ENCODE peak calls at places on chromosomes 13 and 19, in eight cellular contexts. One of them, this sample, is unnamed.

GRCh38 chr19:10290876-10291553 is 1.3 kb downstream of the ICAM5 start:
- DNase-seq in K562: peak
- DNase-seq in A549: peak
- DNase-seq in IMR-90: peak
- DNase-seq in HCT116: peak
- DNase-seq in H1: peak
- DNase-seq in HepG2: peak
- DNase-seq in GM12878: no peak
- DNase-seq in this sample: no peak

GRCh38 chr13:101779147-101779546 is 326.7 kb downstream of the ITGBL1 start:
- DNase-seq in K562: no peak
- DNase-seq in A549: no peak
- DNase-seq in IMR-90: no peak
- DNase-seq in HCT116: no peak
- DNase-seq in H1: no peak
- DNase-seq in HepG2: no peak
- DNase-seq in GM12878: no peak
- DNase-seq in this sample: no peak

GRCh38 chr19:15137777-15138176 is 30.6 kb downstream of the SYDE1 start:
- DNase-seq in K562: no peak
- DNase-seq in A549: no peak
- DNase-seq in IMR-90: peak
- DNase-seq in HCT116: no peak
- DNase-seq in H1: no peak
- DNase-seq in HepG2: no peak
- DNase-seq in GM12878: no peak
- DNase-seq in this sample: no peak

GRCh38 chr19:35959040-35959967 is 23.1 kb downstream of the LRFN3 start:
- DNase-seq in K562: peak
- DNase-seq in A549: no peak
- DNase-seq in IMR-90: no peak
- DNase-seq in HCT116: no peak
- DNase-seq in H1: peak
- DNase-seq in HepG2: no peak
- DNase-seq in GM12878: no peak
- DNase-seq in this sample: no peak

GRCh38 chr13:80177327-80177726 is 163.6 kb downstream of the SPRY2 start:
- DNase-seq in K562: no peak
- DNase-seq in A549: no peak
- DNase-seq in IMR-90: no peak
- DNase-seq in HCT116: no peak
- DNase-seq in H1: no peak
- DNase-seq in HepG2: no peak
- DNase-seq in GM12878: no peak
- DNase-seq in this sample: no peak

GRCh38 chr19:45768644-45769053 is 403 bp downstream of the SIX5 start:
- DNase-seq in K562: peak
- DNase-seq in A549: peak
- DNase-seq in IMR-90: peak
- DNase-seq in HCT116: no peak
- DNase-seq in H1: peak
- DNase-seq in HepG2: no peak
- DNase-seq in GM12878: no peak
- DNase-seq in this sample: no peak

GRCh38 chr13:47117268-47117667 is 220.4 kb upstream of the HTR2A start:
- DNase-seq in K562: peak
- DNase-seq in A549: no peak
- DNase-seq in IMR-90: peak
- DNase-seq in HCT116: no peak
- DNase-seq in H1: no peak
- DNase-seq in HepG2: no peak
- DNase-seq in GM12878: no peak
- DNase-seq in this sample: no peak

GRCh38 chr19:38606131-38606530 is 11.6 kb downstream of the MAP4K1 start:
- DNase-seq in K562: no peak
- DNase-seq in A549: no peak
- DNase-seq in IMR-90: no peak
- DNase-seq in HCT116: no peak
- DNase-seq in H1: no peak
- DNase-seq in HepG2: no peak
- DNase-seq in GM12878: no peak
- DNase-seq in this sample: no peak

GRCh38 chr19:6720369-6721112 is at the start of gene C3:
- DNase-seq in K562: no peak
- DNase-seq in A549: peak
- DNase-seq in IMR-90: peak
- DNase-seq in HCT116: no peak
- DNase-seq in H1: no peak
- DNase-seq in HepG2: peak
- DNase-seq in GM12878: no peak
- DNase-seq in this sample: no peak

GRCh38 chr13:67515895-67516294 is 285.8 kb upstream of the PCDH9 start:
- DNase-seq in K562: no peak
- DNase-seq in A549: no peak
- DNase-seq in IMR-90: peak
- DNase-seq in HCT116: no peak
- DNase-seq in H1: no peak
- DNase-seq in HepG2: no peak
- DNase-seq in GM12878: no peak
- DNase-seq in this sample: no peak

GRCh38 chr13:82062772-82063171 is 1721.8 kb upstream of the SPRY2 start:
- DNase-seq in K562: no peak
- DNase-seq in A549: no peak
- DNase-seq in IMR-90: no peak
- DNase-seq in HCT116: no peak
- DNase-seq in H1: no peak
- DNase-seq in HepG2: no peak
- DNase-seq in GM12878: no peak
- DNase-seq in this sample: no peak

DNA sequence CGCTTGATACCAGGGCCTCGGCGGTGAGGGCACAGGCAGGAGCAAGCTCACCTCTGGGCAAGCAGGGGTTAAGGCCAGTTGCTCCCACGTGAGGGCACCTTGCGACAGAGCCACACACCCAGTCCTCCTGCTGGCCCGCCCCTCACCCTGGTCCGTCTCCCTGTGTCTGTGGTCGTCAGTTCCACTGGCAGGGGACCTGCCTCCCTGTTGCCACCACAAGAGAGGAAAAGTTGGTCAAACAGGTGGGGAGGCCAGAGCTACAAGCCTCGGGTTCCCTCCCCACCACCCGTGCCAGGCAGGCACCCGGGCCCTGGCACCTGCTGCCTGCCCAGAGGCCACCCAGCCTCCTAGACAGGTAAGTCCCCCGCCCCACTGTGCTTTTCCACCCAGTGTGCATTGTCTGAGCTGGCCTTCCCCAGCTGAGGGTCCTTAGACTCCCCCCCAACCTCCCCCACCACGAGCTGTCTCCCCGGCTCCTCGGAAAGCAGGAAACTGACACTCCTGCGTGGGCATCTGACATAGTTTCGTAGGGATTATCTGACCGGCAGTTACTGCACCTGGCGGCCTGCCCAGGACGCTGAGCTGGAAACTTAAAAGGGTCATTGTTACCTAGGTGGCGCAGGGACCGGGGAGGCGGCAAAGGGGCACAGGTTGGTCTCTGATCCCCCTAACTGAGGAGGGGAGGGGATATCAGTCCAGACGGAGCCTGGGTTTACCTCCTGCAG is at the start of gene TJP3:
- DNase-seq in K562: no peak
- DNase-seq in A549: no peak
- DNase-seq in IMR-90: peak
- DNase-seq in HCT116: peak
- DNase-seq in H1: peak
- DNase-seq in HepG2: peak
- DNase-seq in GM12878: no peak
- DNase-seq in this sample: no peak
- H3K27ac ChIP-seq in K562: no peak
- H3K27ac ChIP-seq in A549: peak
- H3K27ac ChIP-seq in IMR-90: no peak
- H3K27ac ChIP-seq in HCT116: peak
- H3K27ac ChIP-seq in H1: no peak
- H3K27ac ChIP-seq in HepG2: peak
- H3K27ac ChIP-seq in GM12878: no peak
- H3K27ac ChIP-seq in this sample: no peak

DNA sequence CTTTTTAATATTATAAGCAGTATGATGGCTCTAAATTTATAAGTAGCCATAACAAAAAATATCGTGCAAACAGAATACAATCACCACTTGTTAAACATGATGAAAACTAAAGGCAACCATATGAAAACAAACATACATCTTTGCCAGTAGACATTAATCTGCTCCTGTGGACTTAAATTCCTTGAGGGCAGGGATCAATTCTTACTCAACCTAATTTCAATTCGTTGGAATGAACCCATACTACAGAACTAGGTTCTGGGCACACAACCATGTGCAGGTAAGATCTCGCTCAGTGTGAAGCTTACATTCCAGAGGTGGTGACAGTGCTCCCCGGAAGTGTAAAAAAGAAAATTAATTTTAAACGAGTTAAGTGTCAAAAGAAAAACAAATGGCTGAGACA is 13.4 kb downstream of the TBC1D4 start:
- DNase-seq in K562: no peak
- DNase-seq in A549: no peak
- DNase-seq in IMR-90: no peak
- DNase-seq in HCT116: no peak
- DNase-seq in H1: no peak
- DNase-seq in HepG2: no peak
- DNase-seq in GM12878: no peak
- DNase-seq in this sample: no peak
- H3K4me2 ChIP-seq in K562: no peak
- H3K4me2 ChIP-seq in A549: no peak
- H3K4me2 ChIP-seq in IMR-90: no peak
- H3K4me2 ChIP-seq in HCT116: no peak
- H3K4me2 ChIP-seq in H1: no peak
- H3K4me2 ChIP-seq in HepG2: no peak
- H3K4me2 ChIP-seq in GM12878: no peak
- H3K4me2 ChIP-seq in this sample: no peak

DNA sequence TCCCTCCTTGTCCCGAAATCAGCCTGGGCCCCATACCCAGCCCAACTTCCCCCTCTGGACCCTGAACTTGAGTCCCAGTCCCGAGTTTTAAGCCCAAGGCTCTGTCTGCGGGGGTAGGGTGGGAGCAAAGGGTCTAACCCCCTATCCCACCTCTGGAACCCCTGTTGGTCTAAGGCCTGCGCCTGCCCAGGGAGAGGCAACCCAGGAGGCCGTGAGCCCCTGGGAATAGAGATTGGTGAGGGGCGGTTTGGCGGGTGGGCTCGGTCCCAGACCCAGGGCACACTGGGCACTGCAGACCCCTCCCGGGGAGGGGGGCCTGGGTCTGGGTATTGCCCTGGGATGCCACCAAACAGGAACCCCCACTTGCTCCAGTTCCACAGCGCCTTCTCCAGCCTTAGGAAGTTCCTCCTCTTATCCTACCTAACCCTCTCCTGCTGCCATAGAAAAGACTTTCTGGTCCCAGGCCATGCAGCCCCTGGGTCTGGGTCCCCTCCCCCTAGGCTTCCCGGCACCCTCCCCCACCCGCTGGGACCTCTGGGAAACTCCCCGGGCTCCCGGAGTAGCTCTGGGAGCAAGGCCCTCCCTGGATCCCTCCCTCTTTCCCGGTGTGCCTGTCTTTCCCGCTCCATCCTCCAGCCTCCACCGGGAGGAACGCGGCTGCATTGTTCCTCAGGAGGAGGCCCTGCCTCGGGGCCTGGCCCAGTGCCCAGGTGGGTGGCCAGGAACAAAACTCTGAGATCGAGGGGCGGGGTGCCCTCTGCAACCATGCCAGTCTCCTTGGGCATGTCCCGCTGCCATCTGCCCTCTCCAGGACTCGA is 33.6 kb upstream of the NANOS3 start:
- DNase-seq in K562: no peak
- DNase-seq in A549: peak
- DNase-seq in IMR-90: peak
- DNase-seq in HCT116: no peak
- DNase-seq in H1: peak
- DNase-seq in HepG2: no peak
- DNase-seq in GM12878: no peak
- DNase-seq in this sample: peak
- TF ChIP-seq POLR2A in K562: no peak
- TF ChIP-seq POLR2A in A549: no peak
- TF ChIP-seq POLR2A in IMR-90: no peak
- TF ChIP-seq POLR2A in HCT116: no peak
- TF ChIP-seq POLR2A in H1: no peak
- TF ChIP-seq POLR2A in HepG2: no peak
- TF ChIP-seq POLR2A in GM12878: no peak
- TF ChIP-seq POLR2A in this sample: no peak

GRCh38 chr13:98280176-98280510 is 103.1 kb upstream of the RNF113B start:
- DNase-seq in K562: no peak
- DNase-seq in A549: no peak
- DNase-seq in IMR-90: no peak
- DNase-seq in HCT116: no peak
- DNase-seq in H1: no peak
- DNase-seq in HepG2: no peak
- DNase-seq in GM12878: no peak
- DNase-seq in this sample: no peak

GRCh38 chr13:98276486-98276885 is 99.4 kb upstream of the RNF113B start:
- DNase-seq in K562: no peak
- DNase-seq in A549: no peak
- DNase-seq in IMR-90: peak
- DNase-seq in HCT116: no peak
- DNase-seq in H1: no peak
- DNase-seq in HepG2: no peak
- DNase-seq in GM12878: no peak
- DNase-seq in this sample: no peak

GRCh38 chr13:98278068-98278619 is 101.1 kb upstream of the RNF113B start:
- DNase-seq in K562: no peak
- DNase-seq in A549: no peak
- DNase-seq in IMR-90: no peak
- DNase-seq in HCT116: no peak
- DNase-seq in H1: no peak
- DNase-seq in HepG2: no peak
- DNase-seq in GM12878: no peak
- DNase-seq in this sample: peak

GRCh38 chr13:98275711-98276171 is 98.7 kb upstream of the RNF113B start:
- DNase-seq in K562: no peak
- DNase-seq in A549: no peak
- DNase-seq in IMR-90: no peak
- DNase-seq in HCT116: no peak
- DNase-seq in H1: no peak
- DNase-seq in HepG2: no peak
- DNase-seq in GM12878: no peak
- DNase-seq in this sample: no peak

GRCh38 chr13:98279473-98280175 is 102.6 kb upstream of the RNF113B start:
- DNase-seq in K562: no peak
- DNase-seq in A549: no peak
- DNase-seq in IMR-90: no peak
- DNase-seq in HCT116: no peak
- DNase-seq in H1: no peak
- DNase-seq in HepG2: no peak
- DNase-seq in GM12878: peak
- DNase-seq in this sample: peak
- H3K27ac ChIP-seq in K562: no peak
- H3K27ac ChIP-seq in A549: no peak
- H3K27ac ChIP-seq in IMR-90: no peak
- H3K27ac ChIP-seq in HCT116: no peak
- H3K27ac ChIP-seq in H1: no peak
- H3K27ac ChIP-seq in HepG2: no peak
- H3K27ac ChIP-seq in GM12878: no peak
- H3K27ac ChIP-seq in this sample: no peak

DNA sequence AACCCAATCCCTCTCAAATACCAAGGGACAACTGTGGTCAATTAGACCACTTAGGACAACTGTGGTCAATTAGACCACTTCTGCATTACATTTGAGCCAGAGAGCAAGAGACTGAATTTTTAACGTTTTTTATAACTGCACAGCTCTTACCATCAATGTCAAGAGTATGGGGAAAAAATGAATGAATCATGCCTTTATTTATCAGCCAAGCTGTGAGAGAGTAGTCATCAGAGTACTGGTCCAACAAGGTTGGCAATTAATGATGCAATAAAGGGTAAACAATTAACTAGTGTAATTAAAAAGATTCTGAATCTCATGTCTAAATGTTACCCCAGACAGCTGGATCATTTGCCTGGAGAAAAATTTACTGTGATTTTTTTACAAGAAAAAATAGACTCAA is 381.1 kb downstream of the LIG4 start:
- DNase-seq in K562: no peak
- DNase-seq in A549: no peak
- DNase-seq in IMR-90: peak
- DNase-seq in HCT116: no peak
- DNase-seq in H1: no peak
- DNase-seq in HepG2: no peak
- DNase-seq in GM12878: no peak
- DNase-seq in this sample: no peak
- H3K4me2 ChIP-seq in K562: no peak
- H3K4me2 ChIP-seq in A549: no peak
- H3K4me2 ChIP-seq in IMR-90: peak
- H3K4me2 ChIP-seq in HCT116: no peak
- H3K4me2 ChIP-seq in H1: no peak
- H3K4me2 ChIP-seq in HepG2: no peak
- H3K4me2 ChIP-seq in GM12878: no peak
- H3K4me2 ChIP-seq in this sample: no peak

This sample was measured in endothelial cell of umbilical vein.